ENCODE peak calls at places on chromosomes 4 and X, in ten cellular contexts. V, Z, D, O, E, X, S, L, F and B are unnamed samples.

GRCh38 chr4:19806865-19807264 is 444.8 kb upstream of the SLIT2 start:
- DNase-seq in V (no peak), Z (no peak), D (peak; percentile 52), O (no peak), E (no peak), X (peak; percentile 61), S (no peak), L (no peak), F (no peak), B (no peak)

GRCh38 chrX:80765226-80765625 is 44.5 kb downstream of the BRWD3 start:
- DNase-seq in V (no peak), Z (no peak), D (peak; percentile 86), O (no peak), E (no peak), X (peak; percentile 92), S (no peak), L (peak; percentile 79), F (no peak), B (peak; percentile 72)

GRCh38 chrX:48958635-48959094 is 1.3 kb upstream of the OTUD5 start:
- DNase-seq in V (peak; percentile 13), Z (no peak), D (peak; percentile 71), O (peak; percentile 0), E (no peak), X (peak; percentile 52), S (peak; percentile 64), L (peak; percentile 49), F (peak; percentile 52), B (peak; percentile 64)

GRCh38 chr4:15543537-15544195 is 74.0 kb downstream of the CC2D2A start:
- DNase-seq in V (no peak), Z (no peak), D (no peak), O (no peak), E (no peak), X (no peak), S (no peak), L (no peak), F (no peak), B (no peak)

GRCh38 chr4:186104895-186105720 is 604 bp downstream of the FAM149A start:
- DNase-seq in V (no peak), Z (peak; percentile 55), D (no peak), O (no peak), E (no peak), X (peak; percentile 37), S (peak; percentile 72), L (no peak), F (no peak), B (no peak)

GRCh38 chr4:8344387-8344786 is 74.8 kb downstream of the HTRA3 start:
- DNase-seq in V (no peak), Z (no peak), D (no peak), O (no peak), E (no peak), X (no peak), S (no peak), L (no peak), F (no peak), B (no peak)

GRCh38 chrX:13029831-13030771 is 14.3 kb downstream of the FAM9C start:
- DNase-seq in V (no peak), Z (peak; percentile 57), D (no peak), O (no peak), E (no peak), X (peak; percentile 73), S (no peak), L (no peak), F (no peak), B (no peak)

GRCh38 chr4:173046818-173047217 is 121.8 kb upstream of the GALNT7 start:
- DNase-seq in V (no peak), Z (no peak), D (no peak), O (peak; percentile 23), E (no peak), X (peak; percentile 97), S (no peak), L (no peak), F (peak; percentile 60), B (no peak)

GRCh38 chr4:153521467-153521866 is 55.3 kb downstream of the TMEM131L start:
- DNase-seq in V (no peak), Z (no peak), D (no peak), O (no peak), E (no peak), X (no peak), S (no peak), L (no peak), F (no peak), B (no peak)

GRCh38 chr4:39502034-39502658 is 25.1 kb downstream of the UGDH start:
- DNase-seq in V (no peak), Z (no peak), D (peak; percentile 78), O (no peak), E (no peak), X (peak; percentile 72), S (no peak), L (peak; percentile 61), F (no peak), B (peak; percentile 77)

GRCh38 chr4:55395529-55396304 is at the start of gene TMEM165:
- DNase-seq in V (peak; percentile 85), Z (peak; percentile 94), D (peak; percentile 82), O (peak; percentile 90), E (peak; percentile 74), X (peak; percentile 93), S (peak; percentile 97), L (peak; percentile 73), F (peak; percentile 54), B (peak; percentile 82)

GRCh38 chr4:5510506-5510905 is 197.9 kb downstream of the EVC2 start:
- DNase-seq in V (no peak), Z (no peak), D (peak; percentile 4), O (no peak), E (no peak), X (no peak), S (no peak), L (no peak), F (no peak), B (no peak)

GRCh38 chr4:15918484-15919129 is 19.9 kb downstream of the FGFBP1 start:
- DNase-seq in V (no peak), Z (no peak), D (no peak), O (no peak), E (no peak), X (peak; percentile 76), S (no peak), L (peak; percentile 86), F (no peak), B (no peak)